ENCODE peak calls at places on chromosomes 6 and 20, in six cellular contexts. One of them, this sample, is unnamed.

GRCh38 chr6:85756982-85757381 is 114.3 kb upstream of the SYNCRIP start:
- DNase-seq in keratinocyte: no peak
- DNase-seq in psoas muscle: no peak
- DNase-seq in fibroblast of lung: peak
- DNase-seq in choroid plexus epithelial cell: peak
- DNase-seq in GM12865: peak
- DNase-seq in this sample: peak

GRCh38 chr6:169577236-169577635 is 124.6 kb downstream of the WDR27 start:
- DNase-seq in keratinocyte: no peak
- DNase-seq in psoas muscle: no peak
- DNase-seq in fibroblast of lung: no peak
- DNase-seq in choroid plexus epithelial cell: no peak
- DNase-seq in GM12865: no peak
- DNase-seq in this sample: no peak

GRCh38 chr6:130970839-130971410 is 92.1 kb downstream of the EPB41L2 start:
- DNase-seq in keratinocyte: no peak
- DNase-seq in psoas muscle: no peak
- DNase-seq in fibroblast of lung: peak
- DNase-seq in choroid plexus epithelial cell: no peak
- DNase-seq in GM12865: no peak
- DNase-seq in this sample: no peak

GRCh38 chr6:139557547-139557946 is 183.1 kb upstream of the CITED2 start:
- DNase-seq in keratinocyte: no peak
- DNase-seq in psoas muscle: no peak
- DNase-seq in fibroblast of lung: no peak
- DNase-seq in choroid plexus epithelial cell: no peak
- DNase-seq in GM12865: no peak
- DNase-seq in this sample: no peak

GRCh38 chr20:64063389-64064144 is 569 bp downstream of the TCEA2 start:
- DNase-seq in keratinocyte: no peak
- DNase-seq in psoas muscle: peak
- DNase-seq in fibroblast of lung: peak
- DNase-seq in choroid plexus epithelial cell: no peak
- DNase-seq in GM12865: no peak
- DNase-seq in this sample: no peak

GRCh38 chr20:7152071-7152470 is 384.6 kb downstream of the BMP2 start:
- DNase-seq in keratinocyte: no peak
- DNase-seq in psoas muscle: no peak
- DNase-seq in fibroblast of lung: peak
- DNase-seq in choroid plexus epithelial cell: peak
- DNase-seq in GM12865: no peak
- DNase-seq in this sample: no peak

GRCh38 chr6:151690303-151690702 is 117.2 kb upstream of the ESR1 start:
- DNase-seq in keratinocyte: no peak
- DNase-seq in psoas muscle: no peak
- DNase-seq in fibroblast of lung: no peak
- DNase-seq in choroid plexus epithelial cell: peak
- DNase-seq in GM12865: peak
- DNase-seq in this sample: peak

GRCh38 chr20:22984008-22984407 is 51.1 kb upstream of the SSTR4 start:
- DNase-seq in keratinocyte: no peak
- DNase-seq in psoas muscle: no peak
- DNase-seq in fibroblast of lung: no peak
- DNase-seq in choroid plexus epithelial cell: no peak
- DNase-seq in GM12865: no peak
- DNase-seq in this sample: no peak

GRCh38 chr20:20668639-20669038 is 43.8 kb downstream of the RALGAPA2 start:
- DNase-seq in keratinocyte: no peak
- DNase-seq in psoas muscle: no peak
- DNase-seq in fibroblast of lung: peak
- DNase-seq in choroid plexus epithelial cell: peak
- DNase-seq in GM12865: peak
- DNase-seq in this sample: no peak

GRCh38 chr6:128114164-128114563 is 213.3 kb upstream of the THEMIS start:
- DNase-seq in keratinocyte: no peak
- DNase-seq in psoas muscle: no peak
- DNase-seq in fibroblast of lung: no peak
- DNase-seq in choroid plexus epithelial cell: no peak
- DNase-seq in GM12865: no peak
- DNase-seq in this sample: no peak

GRCh38 chr6:2848851-2849250 is 7.2 kb upstream of the SERPINB1 start:
- DNase-seq in keratinocyte: no peak
- DNase-seq in psoas muscle: no peak
- DNase-seq in fibroblast of lung: no peak
- DNase-seq in choroid plexus epithelial cell: no peak
- DNase-seq in GM12865: peak
- DNase-seq in this sample: no peak

GRCh38 chr6:16440656-16441212 is 202.3 kb downstream of the GMPR start:
- DNase-seq in keratinocyte: no peak
- DNase-seq in psoas muscle: no peak
- DNase-seq in fibroblast of lung: no peak
- DNase-seq in choroid plexus epithelial cell: no peak
- DNase-seq in GM12865: no peak
- DNase-seq in this sample: no peak

GRCh38 chr6:53424976-53425718 is 76.4 kb upstream of the ELOVL5 start:
- DNase-seq in keratinocyte: no peak
- DNase-seq in psoas muscle: no peak
- DNase-seq in fibroblast of lung: no peak
- DNase-seq in choroid plexus epithelial cell: no peak
- DNase-seq in GM12865: no peak
- DNase-seq in this sample: no peak

GRCh38 chr20:35491823-35492222 is 36.4 kb downstream of the CEP250 start:
- DNase-seq in keratinocyte: no peak
- DNase-seq in psoas muscle: no peak
- DNase-seq in fibroblast of lung: peak
- DNase-seq in choroid plexus epithelial cell: peak
- DNase-seq in GM12865: no peak
- DNase-seq in this sample: no peak

GRCh38 chr20:35490736-35491181 is 35.4 kb downstream of the CEP250 start:
- DNase-seq in keratinocyte: no peak
- DNase-seq in psoas muscle: no peak
- DNase-seq in fibroblast of lung: no peak
- DNase-seq in choroid plexus epithelial cell: no peak
- DNase-seq in GM12865: peak
- DNase-seq in this sample: no peak

GRCh38 chr20:35496481-35496880 is 33.0 kb downstream of the C20orf173 start:
- DNase-seq in keratinocyte: no peak
- DNase-seq in psoas muscle: no peak
- DNase-seq in fibroblast of lung: no peak
- DNase-seq in choroid plexus epithelial cell: no peak
- DNase-seq in GM12865: no peak
- DNase-seq in this sample: no peak

GRCh38 chr20:35489717-35490116 is 34.3 kb downstream of the CEP250 start:
- DNase-seq in keratinocyte: no peak
- DNase-seq in psoas muscle: no peak
- DNase-seq in fibroblast of lung: no peak
- DNase-seq in choroid plexus epithelial cell: no peak
- DNase-seq in GM12865: no peak
- DNase-seq in this sample: no peak

GRCh38 chr20:35492352-35492751 is 37.0 kb downstream of the CEP250 start:
- DNase-seq in keratinocyte: no peak
- DNase-seq in psoas muscle: no peak
- DNase-seq in fibroblast of lung: no peak
- DNase-seq in choroid plexus epithelial cell: no peak
- DNase-seq in GM12865: no peak
- DNase-seq in this sample: no peak
- H3K4me3 ChIP-seq in keratinocyte: no peak
- H3K4me3 ChIP-seq in psoas muscle: no peak
- H3K4me3 ChIP-seq in fibroblast of lung: no peak
- H3K4me3 ChIP-seq in choroid plexus epithelial cell: no peak
- H3K4me3 ChIP-seq in GM12865: no peak
- H3K4me3 ChIP-seq in this sample: no peak

GRCh38 chr20:3783068-3783489 is 1.8 kb upstream of the SPEF1 start:
- DNase-seq in keratinocyte: no peak
- DNase-seq in psoas muscle: no peak
- DNase-seq in fibroblast of lung: no peak
- DNase-seq in choroid plexus epithelial cell: no peak
- DNase-seq in GM12865: no peak
- DNase-seq in this sample: no peak

GRCh38 chr20:3778976-3779375 is 2.3 kb downstream of the SPEF1 start:
- DNase-seq in keratinocyte: no peak
- DNase-seq in psoas muscle: no peak
- DNase-seq in fibroblast of lung: no peak
- DNase-seq in choroid plexus epithelial cell: no peak
- DNase-seq in GM12865: no peak
- DNase-seq in this sample: no peak

GRCh38 chr20:3782597-3782996 is 1.3 kb upstream of the SPEF1 start:
- DNase-seq in keratinocyte: no peak
- DNase-seq in psoas muscle: no peak
- DNase-seq in fibroblast of lung: no peak
- DNase-seq in choroid plexus epithelial cell: no peak
- DNase-seq in GM12865: no peak
- DNase-seq in this sample: no peak

GRCh38 chr20:3783516-3784225 is 2.4 kb upstream of the SPEF1 start:
- DNase-seq in keratinocyte: no peak
- DNase-seq in psoas muscle: no peak
- DNase-seq in fibroblast of lung: no peak
- DNase-seq in choroid plexus epithelial cell: no peak
- DNase-seq in GM12865: no peak
- DNase-seq in this sample: no peak

GRCh38 chr20:3781153-3781910 is at the start of gene SPEF1:
- DNase-seq in keratinocyte: no peak
- DNase-seq in psoas muscle: peak
- DNase-seq in fibroblast of lung: peak
- DNase-seq in choroid plexus epithelial cell: peak
- DNase-seq in GM12865: peak
- DNase-seq in this sample: peak
- TF ChIP-seq CTCF in keratinocyte: peak
- TF ChIP-seq CTCF in psoas muscle: peak
- TF ChIP-seq CTCF in fibroblast of lung: peak
- TF ChIP-seq CTCF in choroid plexus epithelial cell: peak
- TF ChIP-seq CTCF in GM12865: no peak
- TF ChIP-seq CTCF in this sample: peak

GRCh38 chr6:1554241-1554880 is 55.4 kb upstream of the FOXC1 start:
- DNase-seq in keratinocyte: no peak
- DNase-seq in psoas muscle: no peak
- DNase-seq in fibroblast of lung: no peak
- DNase-seq in choroid plexus epithelial cell: peak
- DNase-seq in GM12865: peak
- DNase-seq in this sample: no peak
- H3K4me3 ChIP-seq in keratinocyte: peak
- H3K4me3 ChIP-seq in psoas muscle: peak
- H3K4me3 ChIP-seq in fibroblast of lung: peak
- H3K4me3 ChIP-seq in choroid plexus epithelial cell: peak
- H3K4me3 ChIP-seq in GM12865: no peak
- H3K4me3 ChIP-seq in this sample: peak

GRCh38 chr6:108888052-108888451 is 39.8 kb downstream of the ARMC2 start:
- DNase-seq in keratinocyte: no peak
- DNase-seq in psoas muscle: no peak
- DNase-seq in fibroblast of lung: no peak
- DNase-seq in choroid plexus epithelial cell: no peak
- DNase-seq in GM12865: no peak
- DNase-seq in this sample: peak
- TF ChIP-seq CTCF in keratinocyte: no peak
- TF ChIP-seq CTCF in psoas muscle: no peak
- TF ChIP-seq CTCF in fibroblast of lung: no peak
- TF ChIP-seq CTCF in choroid plexus epithelial cell: no peak
- TF ChIP-seq CTCF in GM12865: no peak
- TF ChIP-seq CTCF in this sample: no peak

DNA sequence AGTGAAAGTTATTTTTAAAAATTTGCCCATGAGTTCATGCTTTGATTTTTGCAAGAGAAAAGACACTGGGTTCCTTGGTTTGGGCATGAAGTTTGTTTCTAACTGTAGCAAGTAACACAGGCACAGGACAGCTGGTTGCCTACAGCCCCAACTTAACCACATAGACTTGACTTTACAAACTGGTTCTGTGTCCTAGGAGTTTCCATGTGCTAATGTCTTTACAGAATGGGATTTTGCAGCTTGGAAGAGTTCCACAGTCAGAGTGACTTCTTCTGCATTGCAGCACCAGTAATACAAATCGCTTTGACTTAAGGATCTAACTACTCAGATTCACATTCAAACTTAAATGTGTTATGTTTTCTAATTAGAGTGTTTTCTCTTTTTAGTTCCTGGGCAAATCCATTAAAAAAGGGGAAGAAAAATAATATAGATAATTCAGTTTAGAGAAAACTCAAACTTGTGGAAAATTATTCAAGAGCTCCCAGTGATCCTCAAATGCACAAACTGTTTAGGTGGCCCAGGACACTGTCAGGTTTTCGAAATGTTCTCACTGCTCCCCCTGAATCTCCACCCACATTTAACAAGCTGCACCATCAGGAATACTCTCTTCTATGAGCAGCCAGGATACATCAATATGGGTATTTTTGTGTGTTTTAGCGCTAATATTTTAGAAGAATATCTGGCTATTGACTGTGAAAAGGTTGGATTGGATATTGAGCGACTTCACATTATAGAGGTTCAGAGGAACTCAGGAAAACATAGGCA is 44.1 kb downstream of the OR2B2 start:
- DNase-seq in keratinocyte: no peak
- DNase-seq in psoas muscle: no peak
- DNase-seq in fibroblast of lung: peak
- DNase-seq in choroid plexus epithelial cell: peak
- DNase-seq in GM12865: peak
- DNase-seq in this sample: peak
- H3K4me3 ChIP-seq in keratinocyte: no peak
- H3K4me3 ChIP-seq in psoas muscle: peak
- H3K4me3 ChIP-seq in fibroblast of lung: no peak
- H3K4me3 ChIP-seq in choroid plexus epithelial cell: peak
- H3K4me3 ChIP-seq in GM12865: peak
- H3K4me3 ChIP-seq in this sample: peak

GRCh38 chr20:10611357-10611756 is 62.4 kb downstream of the JAG1 start:
- DNase-seq in keratinocyte: no peak
- DNase-seq in psoas muscle: peak
- DNase-seq in fibroblast of lung: peak
- DNase-seq in choroid plexus epithelial cell: peak
- DNase-seq in GM12865: peak
- DNase-seq in this sample: peak
- TF ChIP-seq CTCF in keratinocyte: peak
- TF ChIP-seq CTCF in psoas muscle: peak
- TF ChIP-seq CTCF in fibroblast of lung: peak
- TF ChIP-seq CTCF in choroid plexus epithelial cell: peak
- TF ChIP-seq CTCF in GM12865: peak
- TF ChIP-seq CTCF in this sample: peak

This sample was measured in fibroblast of mammary gland.